ENCODE peak calls at places on chromosomes 13 and 19, in seven cellular contexts. One of them, this sample, is unnamed.

GRCh38 chr13:37565425-37565824 is 33.1 kb downstream of the POSTN start:
- DNase-seq in ovary: no peak
- DNase-seq in A549: no peak
- DNase-seq in SK-N-SH: no peak
- DNase-seq in tibial nerve: no peak
- DNase-seq in upper lobe of left lung: no peak
- DNase-seq in HepG2: no peak
- DNase-seq in this sample: no peak

GRCh38 chr19:23439623-23440022 is 44.4 kb upstream of the ZNF91 start:
- DNase-seq in ovary: no peak
- DNase-seq in A549: no peak
- DNase-seq in SK-N-SH: no peak
- DNase-seq in tibial nerve: no peak
- DNase-seq in upper lobe of left lung: no peak
- DNase-seq in HepG2: no peak
- DNase-seq in this sample: no peak

GRCh38 chr19:10095948-10096614 is 6.4 kb downstream of the ANGPTL6 start:
- DNase-seq in ovary: peak; percentile 85
- DNase-seq in A549: peak; percentile 80
- DNase-seq in SK-N-SH: peak; percentile 99
- DNase-seq in tibial nerve: peak; percentile 67
- DNase-seq in upper lobe of left lung: peak; percentile 99
- DNase-seq in HepG2: no peak
- DNase-seq in this sample: peak; percentile 90

GRCh38 chr13:31322025-31322424 is 122.2 kb downstream of the B3GLCT start:
- DNase-seq in ovary: no peak
- DNase-seq in A549: no peak
- DNase-seq in SK-N-SH: no peak
- DNase-seq in tibial nerve: peak; percentile 68
- DNase-seq in upper lobe of left lung: no peak
- DNase-seq in HepG2: no peak
- DNase-seq in this sample: peak; percentile 84

GRCh38 chr13:110034031-110034430 is 247.6 kb upstream of the IRS2 start:
- DNase-seq in ovary: no peak
- DNase-seq in A549: no peak
- DNase-seq in SK-N-SH: no peak
- DNase-seq in tibial nerve: no peak
- DNase-seq in upper lobe of left lung: no peak
- DNase-seq in HepG2: no peak
- DNase-seq in this sample: no peak

GRCh38 chr13:40236566-40237168 is 429.8 kb downstream of the FOXO1 start:
- DNase-seq in ovary: peak; percentile 75
- DNase-seq in A549: no peak
- DNase-seq in SK-N-SH: no peak
- DNase-seq in tibial nerve: peak; percentile 81
- DNase-seq in upper lobe of left lung: no peak
- DNase-seq in HepG2: no peak
- DNase-seq in this sample: peak; percentile 84

GRCh38 chr13:79124183-79124582 is 281.9 kb downstream of the RBM26 start:
- DNase-seq in ovary: no peak
- DNase-seq in A549: no peak
- DNase-seq in SK-N-SH: no peak
- DNase-seq in tibial nerve: no peak
- DNase-seq in upper lobe of left lung: no peak
- DNase-seq in HepG2: no peak
- DNase-seq in this sample: no peak

GRCh38 chr19:15780595-15781418 is 6.7 kb upstream of the OR10H5 start:
- DNase-seq in ovary: peak; percentile 40
- DNase-seq in A549: no peak
- DNase-seq in SK-N-SH: no peak
- DNase-seq in tibial nerve: peak; percentile 16
- DNase-seq in upper lobe of left lung: no peak
- DNase-seq in HepG2: no peak
- DNase-seq in this sample: no peak

GRCh38 chr19:3455960-3456601 is 24.2 kb downstream of the SMIM24 start:
- DNase-seq in ovary: no peak
- DNase-seq in A549: no peak
- DNase-seq in SK-N-SH: peak; percentile 32
- DNase-seq in tibial nerve: no peak
- DNase-seq in upper lobe of left lung: peak; percentile 67
- DNase-seq in HepG2: no peak
- DNase-seq in this sample: no peak

GRCh38 chr19:29851769-29852521 is 40.2 kb downstream of the CCNE1 start:
- DNase-seq in ovary: no peak
- DNase-seq in A549: no peak
- DNase-seq in SK-N-SH: no peak
- DNase-seq in tibial nerve: no peak
- DNase-seq in upper lobe of left lung: no peak
- DNase-seq in HepG2: no peak
- DNase-seq in this sample: no peak

GRCh38 chr19:33407716-33408115 is 34.2 kb downstream of the CEBPG start:
- DNase-seq in ovary: no peak
- DNase-seq in A549: no peak
- DNase-seq in SK-N-SH: peak; percentile 30
- DNase-seq in tibial nerve: no peak
- DNase-seq in upper lobe of left lung: peak; percentile 28
- DNase-seq in HepG2: no peak
- DNase-seq in this sample: no peak

GRCh38 chr19:38710928-38711725 is 33.1 kb downstream of the CAPN12 start:
- DNase-seq in ovary: no peak
- DNase-seq in A549: no peak
- DNase-seq in SK-N-SH: no peak
- DNase-seq in tibial nerve: no peak
- DNase-seq in upper lobe of left lung: no peak
- DNase-seq in HepG2: no peak
- DNase-seq in this sample: no peak

GRCh38 chr13:111184685-111185401 is 69.7 kb downstream of the ARHGEF7 start:
- DNase-seq in ovary: no peak
- DNase-seq in A549: no peak
- DNase-seq in SK-N-SH: no peak
- DNase-seq in tibial nerve: no peak
- DNase-seq in upper lobe of left lung: no peak
- DNase-seq in HepG2: no peak
- DNase-seq in this sample: no peak

GRCh38 chr13:80603351-80603750 is 262.4 kb upstream of the SPRY2 start:
- DNase-seq in ovary: no peak
- DNase-seq in A549: no peak
- DNase-seq in SK-N-SH: no peak
- DNase-seq in tibial nerve: no peak
- DNase-seq in upper lobe of left lung: no peak
- DNase-seq in HepG2: no peak
- DNase-seq in this sample: no peak

DNA sequence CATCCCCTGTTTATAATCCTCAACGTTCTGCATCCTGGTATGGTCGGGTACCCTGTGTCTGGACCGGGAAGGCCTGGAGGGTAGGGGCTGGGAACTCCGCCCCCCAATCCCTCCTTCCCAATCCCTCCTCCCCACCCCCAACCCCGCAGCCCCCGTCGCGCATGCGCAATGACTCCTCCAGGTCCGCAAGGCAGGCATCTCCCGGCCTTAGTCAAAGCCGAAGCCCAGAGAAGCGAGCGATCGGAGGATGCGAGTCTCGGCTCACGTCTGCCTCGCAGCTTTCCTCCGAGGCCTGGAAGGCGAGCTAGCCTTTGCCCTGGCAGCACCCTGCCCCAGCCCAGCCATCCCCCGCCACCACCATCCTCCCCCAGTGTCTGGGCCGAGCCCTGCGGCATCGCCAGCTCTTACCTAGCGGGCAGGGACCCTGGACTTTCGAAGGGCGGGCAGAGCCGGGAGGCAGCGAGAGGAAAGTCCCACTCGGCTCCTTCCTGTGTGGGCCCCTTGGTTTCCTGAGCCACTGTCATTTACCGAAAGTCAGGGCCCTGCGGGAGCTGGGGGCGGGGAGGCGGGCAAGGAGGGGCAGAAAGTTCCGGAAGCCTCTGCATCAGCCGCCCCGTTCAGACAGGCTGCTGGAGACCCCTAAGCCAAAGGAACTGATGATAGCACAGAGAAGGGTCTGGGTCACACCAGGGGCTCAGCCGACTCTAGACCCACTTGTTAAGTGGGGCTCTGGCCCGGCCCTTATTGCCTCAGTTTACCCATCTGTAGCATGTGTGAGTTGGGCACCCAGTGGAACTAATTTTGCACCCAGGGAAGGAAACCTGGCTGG is at the start of gene JAK3:
- DNase-seq in ovary: peak; percentile 83
- DNase-seq in A549: no peak
- DNase-seq in SK-N-SH: peak; percentile 93
- DNase-seq in tibial nerve: no peak
- DNase-seq in upper lobe of left lung: peak; percentile 87
- DNase-seq in HepG2: peak; percentile 59
- DNase-seq in this sample: no peak
- TF ChIP-seq EP300 in ovary: no peak
- TF ChIP-seq EP300 in A549: no peak
- TF ChIP-seq EP300 in SK-N-SH: no peak
- TF ChIP-seq EP300 in tibial nerve: no peak
- TF ChIP-seq EP300 in upper lobe of left lung: peak; percentile 73
- TF ChIP-seq EP300 in HepG2: no peak
- TF ChIP-seq EP300 in this sample: no peak

GRCh38 chr19:1247747-1248453 is 483 bp upstream of the MIDN start:
- DNase-seq in ovary: peak; percentile 84
- DNase-seq in A549: no peak
- DNase-seq in SK-N-SH: peak; percentile 60
- DNase-seq in tibial nerve: no peak
- DNase-seq in upper lobe of left lung: peak; percentile 94
- DNase-seq in HepG2: peak; percentile 46
- DNase-seq in this sample: peak; percentile 89

GRCh38 chr19:1244693-1245451 is 3.3 kb downstream of the ATP5F1D start:
- DNase-seq in ovary: peak; percentile 70
- DNase-seq in A549: no peak
- DNase-seq in SK-N-SH: no peak
- DNase-seq in tibial nerve: no peak
- DNase-seq in upper lobe of left lung: peak; percentile 93
- DNase-seq in HepG2: peak; percentile 86
- DNase-seq in this sample: no peak

GRCh38 chr19:1245468-1245867 is 2.9 kb upstream of the MIDN start:
- DNase-seq in ovary: no peak
- DNase-seq in A549: no peak
- DNase-seq in SK-N-SH: no peak
- DNase-seq in tibial nerve: no peak
- DNase-seq in upper lobe of left lung: peak; percentile 79
- DNase-seq in HepG2: no peak
- DNase-seq in this sample: no peak

GRCh38 chr19:1243768-1244692 is 2.5 kb downstream of the ATP5F1D start:
- DNase-seq in ovary: peak; percentile 92
- DNase-seq in A549: peak; percentile 79
- DNase-seq in SK-N-SH: peak; percentile 86
- DNase-seq in tibial nerve: peak; percentile 75
- DNase-seq in upper lobe of left lung: peak; percentile 94
- DNase-seq in HepG2: peak; percentile 81
- DNase-seq in this sample: peak; percentile 94

DNA sequence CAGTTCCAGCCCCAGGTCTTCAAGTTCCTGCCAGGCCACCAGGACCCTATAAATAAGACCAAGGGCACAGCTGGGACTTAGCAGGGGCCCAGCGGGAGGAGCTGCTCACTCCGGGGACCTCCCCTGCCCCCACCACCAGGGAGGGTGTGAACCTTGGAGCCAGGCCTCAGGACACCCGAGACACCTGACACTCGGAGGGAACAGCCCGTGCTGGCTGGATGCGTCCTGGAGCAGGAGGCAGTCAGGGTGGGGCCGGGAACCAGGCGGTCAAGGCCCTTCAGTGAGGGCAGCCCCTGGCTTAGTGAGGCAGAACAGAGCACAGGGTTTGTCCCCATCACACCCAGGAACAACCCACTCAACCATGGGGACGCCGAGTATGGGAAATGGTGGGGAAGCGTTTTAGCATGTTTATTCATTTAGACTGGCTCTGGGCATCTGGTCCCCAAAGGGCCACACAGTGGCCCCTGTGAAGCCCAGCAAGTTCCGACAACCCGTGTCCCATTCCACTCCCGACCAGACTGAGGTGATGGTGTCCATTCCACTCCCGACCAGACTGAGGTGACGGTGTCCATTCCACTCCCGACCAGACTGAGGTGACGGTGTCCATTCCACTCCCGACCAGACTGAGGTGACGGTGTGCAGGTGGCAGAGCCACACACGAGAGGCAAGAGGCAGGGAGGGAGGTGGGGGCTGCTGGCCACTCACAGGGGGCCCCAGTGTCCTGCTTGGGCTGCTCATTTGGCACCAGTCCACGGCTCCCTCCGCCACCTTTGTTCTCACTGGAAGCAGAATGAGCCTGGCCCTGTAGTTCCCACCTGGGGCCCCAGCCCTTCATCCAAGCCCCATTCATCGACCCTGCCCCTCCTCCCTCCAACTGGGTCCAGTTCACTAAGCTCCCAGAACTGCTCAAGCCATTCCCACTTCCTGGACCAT is 2.2 kb upstream of the MIDN start:
- DNase-seq in ovary: peak; percentile 90
- DNase-seq in A549: no peak
- DNase-seq in SK-N-SH: no peak
- DNase-seq in tibial nerve: no peak
- DNase-seq in upper lobe of left lung: peak; percentile 65
- DNase-seq in HepG2: peak; percentile 88
- DNase-seq in this sample: peak; percentile 86
- TF ChIP-seq CTCF in ovary: peak; percentile 20
- TF ChIP-seq CTCF in A549: no peak
- TF ChIP-seq CTCF in SK-N-SH: no peak
- TF ChIP-seq CTCF in tibial nerve: no peak
- TF ChIP-seq CTCF in upper lobe of left lung: no peak
- TF ChIP-seq CTCF in HepG2: no peak
- TF ChIP-seq CTCF in this sample: no peak

DNA sequence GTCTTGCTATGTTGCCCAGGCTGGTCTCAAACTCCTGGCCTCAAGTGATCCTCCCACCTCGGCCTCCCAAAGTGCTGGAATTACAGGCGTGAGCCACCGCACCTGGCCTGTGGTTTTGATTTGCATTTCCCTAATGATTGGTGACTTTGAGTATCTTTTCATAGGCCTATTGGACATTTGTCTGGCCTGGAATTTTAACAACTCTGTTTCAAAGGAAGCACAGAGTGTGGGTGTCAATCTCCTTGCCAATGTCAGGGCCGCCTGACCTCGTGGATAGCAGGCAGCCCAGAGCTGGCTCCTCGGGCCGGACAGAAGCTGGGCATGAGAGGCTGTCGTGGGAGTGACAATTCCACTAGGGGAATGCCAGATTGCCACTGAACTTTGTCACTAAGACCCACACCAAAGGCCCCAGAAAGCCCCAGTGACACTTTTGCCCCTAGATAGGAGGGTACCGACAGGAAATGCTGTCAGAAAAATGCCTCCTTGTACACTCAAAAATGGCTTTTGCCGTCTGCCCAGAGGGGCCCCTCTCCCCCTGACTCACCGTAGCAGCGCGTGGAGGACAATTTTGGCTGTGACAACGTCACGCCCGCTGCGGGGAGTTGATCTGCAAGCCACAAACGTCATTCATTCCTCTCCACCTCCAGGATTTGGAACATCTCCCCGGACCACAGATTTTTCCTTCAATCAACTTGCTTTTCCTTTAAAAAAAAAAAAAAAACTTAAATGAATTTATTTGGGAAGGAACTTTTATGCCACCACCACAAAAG is 11.7 kb upstream of the ADGRE5 start:
- DNase-seq in ovary: no peak
- DNase-seq in A549: no peak
- DNase-seq in SK-N-SH: no peak
- DNase-seq in tibial nerve: no peak
- DNase-seq in upper lobe of left lung: no peak
- DNase-seq in HepG2: no peak
- DNase-seq in this sample: no peak
- H3K4me1 ChIP-seq in ovary: no peaks in the 10 kb centered on the region
- H3K4me1 ChIP-seq in A549: peaks cover 2% of the 10 kb centered on the region
- H3K4me1 ChIP-seq in SK-N-SH: peaks cover 6% of the 10 kb centered on the region
- H3K4me1 ChIP-seq in tibial nerve: no peaks in the 10 kb centered on the region
- H3K4me1 ChIP-seq in upper lobe of left lung: peaks cover 84% of the 10 kb centered on the region
- H3K4me1 ChIP-seq in HepG2: peaks cover 28% of the 10 kb centered on the region
- H3K4me1 ChIP-seq in this sample: peaks cover 21% of the 10 kb centered on the region

GRCh38 chr19:14632286-14632685 is 42.4 kb downstream of the ADGRE3 start:
- DNase-seq in ovary: no peak
- DNase-seq in A549: peak; percentile 19
- DNase-seq in SK-N-SH: peak; percentile 37
- DNase-seq in tibial nerve: no peak
- DNase-seq in upper lobe of left lung: no peak
- DNase-seq in HepG2: peak; percentile 32
- DNase-seq in this sample: no peak
- TF ChIP-seq EP300 in ovary: no peak
- TF ChIP-seq EP300 in A549: no peak
- TF ChIP-seq EP300 in SK-N-SH: no peak
- TF ChIP-seq EP300 in tibial nerve: no peak
- TF ChIP-seq EP300 in upper lobe of left lung: no peak
- TF ChIP-seq EP300 in HepG2: no peak
- TF ChIP-seq EP300 in this sample: no peak

This sample was measured in suprapubic skin.